ENCODE peak calls at places on chromosomes 11 and 22, in nine cellular contexts. One of them, this sample, is unnamed.
A peak's percentile ranks its signal among the peaks of the same experiment; 100 is the strongest.

GRCh38 chr11:27179334-27179733 is 138.7 kb downstream of the BBOX1 start:
- DNase-seq in PC-3: no peak
- DNase-seq in left ventricle myocardium inferior: no peak
- DNase-seq in fibroblast of lung: no peak
- DNase-seq in spleen: no peak
- DNase-seq in Peyer's patch: no peak
- DNase-seq in CD4-positive, alpha-beta memory T cell: no peak
- DNase-seq in uterus: no peak
- DNase-seq in thoracic aorta: no peak
- DNase-seq in this sample: no peak

GRCh38 chr11:102564110-102564509 is 33.6 kb upstream of the MMP7 start:
- DNase-seq in CD4-positive, alpha-beta memory T cell: no peak
- DNase-seq in spleen: no peak
- DNase-seq in uterus: no peak
- DNase-seq in PC-3: peak; percentile 99
- DNase-seq in fibroblast of lung: peak; percentile 70
- DNase-seq in Peyer's patch: no peak
- DNase-seq in thoracic aorta: no peak
- DNase-seq in left ventricle myocardium inferior: no peak
- DNase-seq in this sample: no peak

GRCh38 chr11:107953506-107953905 is 25.3 kb downstream of the RAB39A start:
- DNase-seq in fibroblast of lung: no peak
- DNase-seq in Peyer's patch: no peak
- DNase-seq in CD4-positive, alpha-beta memory T cell: no peak
- DNase-seq in left ventricle myocardium inferior: no peak
- DNase-seq in uterus: no peak
- DNase-seq in PC-3: no peak
- DNase-seq in thoracic aorta: no peak
- DNase-seq in spleen: no peak
- DNase-seq in this sample: no peak

GRCh38 chr11:126627376-126627775 is 271.9 kb downstream of the ST3GAL4 start:
- DNase-seq in left ventricle myocardium inferior: no peak
- DNase-seq in spleen: no peak
- DNase-seq in CD4-positive, alpha-beta memory T cell: no peak
- DNase-seq in PC-3: no peak
- DNase-seq in thoracic aorta: no peak
- DNase-seq in uterus: no peak
- DNase-seq in fibroblast of lung: no peak
- DNase-seq in Peyer's patch: no peak
- DNase-seq in this sample: no peak

GRCh38 chr11:61618991-61619390 is 38.1 kb upstream of the SYT7 start:
- DNase-seq in CD4-positive, alpha-beta memory T cell: no peak
- DNase-seq in thoracic aorta: no peak
- DNase-seq in spleen: no peak
- DNase-seq in fibroblast of lung: no peak
- DNase-seq in Peyer's patch: no peak
- DNase-seq in uterus: no peak
- DNase-seq in left ventricle myocardium inferior: no peak
- DNase-seq in PC-3: no peak
- DNase-seq in this sample: no peak

GRCh38 chr22:27113211-27114030 is 456.0 kb downstream of the MIAT start:
- DNase-seq in thoracic aorta: peak; percentile 76
- DNase-seq in fibroblast of lung: peak; percentile 82
- DNase-seq in spleen: no peak
- DNase-seq in CD4-positive, alpha-beta memory T cell: no peak
- DNase-seq in PC-3: peak; percentile 70
- DNase-seq in Peyer's patch: no peak
- DNase-seq in left ventricle myocardium inferior: peak; percentile 60
- DNase-seq in uterus: peak; percentile 67
- DNase-seq in this sample: no peak

GRCh38 chr11:119192111-119192510 is 6.8 kb downstream of the NHERF4 start:
- DNase-seq in Peyer's patch: no peak
- DNase-seq in left ventricle myocardium inferior: no peak
- DNase-seq in uterus: no peak
- DNase-seq in thoracic aorta: no peak
- DNase-seq in CD4-positive, alpha-beta memory T cell: no peak
- DNase-seq in fibroblast of lung: no peak
- DNase-seq in spleen: peak; percentile 43
- DNase-seq in PC-3: no peak
- DNase-seq in this sample: no peak

GRCh38 chr22:25383892-25384291 is 164.5 kb downstream of the CRYBB2 start:
- DNase-seq in Peyer's patch: no peak
- DNase-seq in fibroblast of lung: no peak
- DNase-seq in uterus: no peak
- DNase-seq in CD4-positive, alpha-beta memory T cell: no peak
- DNase-seq in thoracic aorta: no peak
- DNase-seq in left ventricle myocardium inferior: no peak
- DNase-seq in spleen: no peak
- DNase-seq in PC-3: no peak
- DNase-seq in this sample: no peak

DNA sequence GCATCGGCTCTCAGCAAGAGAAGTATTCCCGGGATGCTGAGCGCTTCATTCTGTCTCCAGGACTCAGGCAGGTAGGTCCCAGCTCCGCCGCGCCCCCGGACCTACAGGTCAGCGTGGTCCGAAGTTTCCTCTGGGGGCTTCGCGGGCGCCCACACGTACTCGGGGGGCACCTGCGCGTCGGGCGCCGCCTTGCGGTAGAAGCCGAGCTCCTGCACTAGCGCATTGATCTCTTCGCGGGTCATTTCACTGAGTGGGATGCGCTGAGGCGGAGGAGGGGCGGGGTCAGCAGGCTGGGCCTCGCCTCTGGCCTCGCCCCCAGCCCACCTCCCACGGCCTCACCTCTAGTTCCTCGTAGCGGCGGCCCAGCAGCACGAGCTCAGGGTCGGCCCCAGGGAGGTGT is 2.5 kb downstream of the SELENOM start:
- DNase-seq in CD4-positive, alpha-beta memory T cell: no peak
- DNase-seq in uterus: peak; percentile 72
- DNase-seq in fibroblast of lung: no peak
- DNase-seq in Peyer's patch: peak; percentile 43
- DNase-seq in left ventricle myocardium inferior: no peak
- DNase-seq in thoracic aorta: no peak
- DNase-seq in spleen: peak; percentile 69
- DNase-seq in PC-3: no peak
- DNase-seq in this sample: no peak
- H3K27ac ChIP-seq in CD4-positive, alpha-beta memory T cell: no peak overlapping the region
- H3K27ac ChIP-seq in uterus: peak overlapping the region; percentile 96
- H3K27ac ChIP-seq in fibroblast of lung: no peak overlapping the region
- H3K27ac ChIP-seq in Peyer's patch: peak overlapping the region; percentile 92
- H3K27ac ChIP-seq in left ventricle myocardium inferior: peak overlapping the region; percentile 95
- H3K27ac ChIP-seq in thoracic aorta: peak overlapping the region; percentile 99
- H3K27ac ChIP-seq in spleen: peak overlapping the region; percentile 13
- H3K27ac ChIP-seq in PC-3: no peak overlapping the region
- H3K27ac ChIP-seq in this sample: no peak overlapping the region

GRCh38 chr11:69437876-69438205 is 43.6 kb upstream of the LINC01488 start:
- DNase-seq in Peyer's patch: peak; percentile 43
- DNase-seq in fibroblast of lung: no peak
- DNase-seq in CD4-positive, alpha-beta memory T cell: no peak
- DNase-seq in left ventricle myocardium inferior: no peak
- DNase-seq in spleen: peak; percentile 69
- DNase-seq in uterus: no peak
- DNase-seq in thoracic aorta: no peak
- DNase-seq in PC-3: no peak
- DNase-seq in this sample: no peak
- H3K27me3 ChIP-seq in Peyer's patch: no peaks in the 10 kb centered on the region
- H3K27me3 ChIP-seq in fibroblast of lung: no peaks in the 10 kb centered on the region
- H3K27me3 ChIP-seq in CD4-positive, alpha-beta memory T cell: no peaks in the 10 kb centered on the region
- H3K27me3 ChIP-seq in left ventricle myocardium inferior: no peaks in the 10 kb centered on the region
- H3K27me3 ChIP-seq in spleen: no peaks in the 10 kb centered on the region
- H3K27me3 ChIP-seq in uterus: no peaks in the 10 kb centered on the region
- H3K27me3 ChIP-seq in thoracic aorta: no peaks in the 10 kb centered on the region
- H3K27me3 ChIP-seq in PC-3: no peaks in the 10 kb centered on the region
- H3K27me3 ChIP-seq in this sample: no peaks in the 10 kb centered on the region

DNA sequence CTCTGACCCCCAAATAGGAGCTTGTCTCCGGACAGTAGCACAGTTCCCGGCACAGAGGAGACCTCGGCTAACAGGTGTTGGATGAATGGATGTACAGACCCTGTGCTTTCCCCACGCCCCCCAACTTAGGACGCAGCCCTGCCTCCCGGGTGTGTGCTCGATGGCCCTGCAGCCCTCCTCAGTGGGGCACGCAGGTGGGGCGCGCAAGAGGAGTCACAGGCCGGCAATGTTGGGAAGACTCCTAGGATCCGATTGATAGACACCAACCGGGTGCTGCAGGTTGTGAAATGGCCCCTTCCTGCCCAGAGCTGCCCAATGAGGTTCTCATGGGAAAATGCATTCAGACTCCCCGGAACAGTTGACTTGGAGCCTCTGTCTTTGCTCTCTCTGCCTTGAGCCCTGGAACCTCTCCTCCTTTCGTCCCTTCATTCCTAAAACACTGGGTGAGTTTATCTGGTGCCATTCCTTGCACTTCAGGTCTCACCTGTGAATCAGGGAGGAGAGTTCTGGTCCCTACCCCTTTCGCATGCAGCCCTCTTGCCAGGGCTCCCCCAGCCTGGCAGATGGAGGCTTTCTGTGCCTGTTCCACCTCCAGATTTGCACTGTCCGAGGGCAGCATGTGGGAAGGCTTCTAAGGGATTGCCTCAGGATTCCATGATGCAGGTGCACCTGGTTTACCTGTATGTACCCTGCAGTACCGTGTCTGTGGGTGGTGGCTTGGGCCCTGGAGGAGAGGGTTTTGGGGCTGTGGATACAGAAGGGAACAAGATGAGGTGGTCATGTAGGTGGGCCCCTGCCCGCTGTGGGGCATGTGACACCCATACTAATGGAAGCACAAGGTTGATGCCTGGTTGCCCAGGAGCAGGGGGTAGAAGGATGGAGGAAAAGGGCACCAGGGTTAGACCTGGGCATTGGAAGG is 1.2 kb downstream of the MICALL1 start:
- DNase-seq in thoracic aorta: no peak
- DNase-seq in PC-3: no peak
- DNase-seq in fibroblast of lung: no peak
- DNase-seq in CD4-positive, alpha-beta memory T cell: no peak
- DNase-seq in spleen: no peak
- DNase-seq in left ventricle myocardium inferior: no peak
- DNase-seq in Peyer's patch: no peak
- DNase-seq in uterus: no peak
- DNase-seq in this sample: no peak
- H3K27ac ChIP-seq in thoracic aorta: peak overlapping the region; percentile 87
- H3K27ac ChIP-seq in PC-3: no peak overlapping the region
- H3K27ac ChIP-seq in fibroblast of lung: peak overlapping the region; percentile 65
- H3K27ac ChIP-seq in CD4-positive, alpha-beta memory T cell: peak overlapping the region; percentile 58
- H3K27ac ChIP-seq in spleen: peak overlapping the region; percentile 73
- H3K27ac ChIP-seq in left ventricle myocardium inferior: peak overlapping the region; percentile 91
- H3K27ac ChIP-seq in Peyer's patch: peak overlapping the region; percentile 88
- H3K27ac ChIP-seq in uterus: peak overlapping the region; percentile 94
- H3K27ac ChIP-seq in this sample: no peak overlapping the region

GRCh38 chr11:44342616-44343015 is 32.7 kb upstream of the ALX4 start:
- DNase-seq in Peyer's patch: no peak
- DNase-seq in thoracic aorta: no peak
- DNase-seq in PC-3: no peak
- DNase-seq in fibroblast of lung: no peak
- DNase-seq in uterus: no peak
- DNase-seq in spleen: no peak
- DNase-seq in left ventricle myocardium inferior: no peak
- DNase-seq in CD4-positive, alpha-beta memory T cell: no peak
- DNase-seq in this sample: no peak
- H3K27me3 ChIP-seq in Peyer's patch: no peaks in the 10 kb centered on the region
- H3K27me3 ChIP-seq in thoracic aorta: no peaks in the 10 kb centered on the region
- H3K27me3 ChIP-seq in PC-3: peaks cover 73% of the 10 kb centered on the region
- H3K27me3 ChIP-seq in fibroblast of lung: peaks cover 11% of the 10 kb centered on the region
- H3K27me3 ChIP-seq in uterus: no peaks in the 10 kb centered on the region
- H3K27me3 ChIP-seq in spleen: peaks cover 11% of the 10 kb centered on the region
- H3K27me3 ChIP-seq in left ventricle myocardium inferior: peaks cover 32% of the 10 kb centered on the region
- H3K27me3 ChIP-seq in CD4-positive, alpha-beta memory T cell: no peaks in the 10 kb centered on the region
- H3K27me3 ChIP-seq in this sample: peaks cover 16% of the 10 kb centered on the region

GRCh38 chr11:67167086-67167485 is 48.0 kb downstream of the KDM2A start:
- DNase-seq in spleen: no peak
- DNase-seq in CD4-positive, alpha-beta memory T cell: no peak
- DNase-seq in fibroblast of lung: no peak
- DNase-seq in PC-3: no peak
- DNase-seq in left ventricle myocardium inferior: no peak
- DNase-seq in uterus: no peak
- DNase-seq in thoracic aorta: no peak
- DNase-seq in Peyer's patch: no peak
- DNase-seq in this sample: no peak
- H3K27ac ChIP-seq in spleen: no peak overlapping the region
- H3K27ac ChIP-seq in CD4-positive, alpha-beta memory T cell: no peak overlapping the region
- H3K27ac ChIP-seq in fibroblast of lung: no peak overlapping the region
- H3K27ac ChIP-seq in PC-3: peak overlapping the region; percentile 74
- H3K27ac ChIP-seq in left ventricle myocardium inferior: no peak overlapping the region
- H3K27ac ChIP-seq in uterus: no peak overlapping the region
- H3K27ac ChIP-seq in thoracic aorta: no peak overlapping the region
- H3K27ac ChIP-seq in Peyer's patch: no peak overlapping the region
- H3K27ac ChIP-seq in this sample: no peak overlapping the region

DNA sequence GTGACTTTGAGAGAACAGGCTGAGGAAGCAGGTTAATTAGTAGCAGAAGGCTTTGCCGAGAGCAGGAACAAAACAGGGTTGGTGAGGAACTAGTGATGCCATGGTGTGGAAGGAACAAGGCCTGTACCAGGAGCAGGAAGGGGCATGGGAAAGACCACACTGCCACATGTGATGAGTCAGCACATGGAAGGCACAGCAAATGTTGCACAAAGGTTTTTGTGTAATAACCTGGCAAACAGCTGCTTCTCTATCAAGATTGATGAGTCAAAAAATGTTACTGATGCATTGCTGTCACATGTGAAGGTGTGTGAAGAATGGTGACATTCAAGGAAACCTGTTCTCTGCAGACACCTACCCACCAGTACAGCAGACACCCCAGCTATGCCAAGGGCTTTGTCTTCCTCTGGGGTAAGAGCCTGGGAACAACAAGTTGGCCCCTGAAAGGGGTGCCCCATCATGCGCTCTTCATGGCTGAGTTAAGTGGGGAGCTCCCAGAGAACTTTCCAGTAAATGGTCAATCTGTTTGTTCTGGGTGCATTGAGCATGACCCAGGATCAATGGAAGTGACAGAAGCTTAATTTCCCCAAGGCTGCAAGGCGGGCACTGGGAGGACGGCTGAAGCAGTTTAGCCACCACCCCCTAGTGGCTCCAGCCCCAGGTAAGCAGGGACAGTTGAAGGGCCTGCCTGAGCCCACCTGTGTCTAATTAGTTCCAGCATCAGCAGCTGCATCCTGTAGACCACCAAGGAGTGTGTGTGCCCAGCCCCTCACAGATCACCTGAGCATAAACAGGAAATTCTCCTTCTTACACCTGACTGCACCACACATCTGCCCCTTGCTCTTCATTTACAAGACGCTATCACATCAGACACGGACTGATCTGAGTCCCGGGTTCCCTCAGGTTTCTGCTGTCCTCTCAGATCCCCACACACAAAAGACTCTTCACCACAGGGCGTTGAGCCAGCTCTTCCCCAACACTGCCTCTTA is 47.6 kb downstream of the GGTLC2 start:
- DNase-seq in fibroblast of lung: peak; percentile 33
- DNase-seq in left ventricle myocardium inferior: no peak
- DNase-seq in CD4-positive, alpha-beta memory T cell: no peak
- DNase-seq in uterus: no peak
- DNase-seq in spleen: no peak
- DNase-seq in thoracic aorta: no peak
- DNase-seq in Peyer's patch: no peak
- DNase-seq in PC-3: peak; percentile 73
- DNase-seq in this sample: no peak
- H3K27me3 ChIP-seq in fibroblast of lung: no peaks in the 10 kb centered on the region
- H3K27me3 ChIP-seq in left ventricle myocardium inferior: peaks cover 15% of the 10 kb centered on the region
- H3K27me3 ChIP-seq in CD4-positive, alpha-beta memory T cell: no peaks in the 10 kb centered on the region
- H3K27me3 ChIP-seq in uterus: no peaks in the 10 kb centered on the region
- H3K27me3 ChIP-seq in spleen: no peaks in the 10 kb centered on the region
- H3K27me3 ChIP-seq in thoracic aorta: no peaks in the 10 kb centered on the region
- H3K27me3 ChIP-seq in Peyer's patch: no peaks in the 10 kb centered on the region
- H3K27me3 ChIP-seq in PC-3: no peaks in the 10 kb centered on the region
- H3K27me3 ChIP-seq in this sample: no peaks in the 10 kb centered on the region

GRCh38 chr11:5103066-5103465 is 33.7 kb downstream of the OR52E1 start:
- DNase-seq in CD4-positive, alpha-beta memory T cell: no peak
- DNase-seq in spleen: no peak
- DNase-seq in thoracic aorta: no peak
- DNase-seq in uterus: no peak
- DNase-seq in left ventricle myocardium inferior: no peak
- DNase-seq in fibroblast of lung: no peak
- DNase-seq in PC-3: no peak
- DNase-seq in Peyer's patch: no peak
- DNase-seq in this sample: no peak
- H3K27ac ChIP-seq in CD4-positive, alpha-beta memory T cell: no peak overlapping the region
- H3K27ac ChIP-seq in spleen: no peak overlapping the region
- H3K27ac ChIP-seq in thoracic aorta: no peak overlapping the region
- H3K27ac ChIP-seq in uterus: no peak overlapping the region
- H3K27ac ChIP-seq in left ventricle myocardium inferior: no peak overlapping the region
- H3K27ac ChIP-seq in fibroblast of lung: no peak overlapping the region
- H3K27ac ChIP-seq in PC-3: no peak overlapping the region
- H3K27ac ChIP-seq in Peyer's patch: no peak overlapping the region
- H3K27ac ChIP-seq in this sample: no peak overlapping the region

This sample was measured in DND-41.